ENCODE peak calls at places on chromosomes 4 and X, in seven cellular contexts. One of them, this sample, is unnamed.

GRCh38 chr4:180521181-180521580 is 1722.0 kb upstream of the TENM3 start:
- DNase-seq in lower leg skin: no peak
- DNase-seq in uterus: no peak
- DNase-seq in ovary: no peak
- DNase-seq in A549: no peak
- DNase-seq in HepG2: no peak
- DNase-seq in upper lobe of left lung: no peak
- DNase-seq in this sample: no peak

GRCh38 chrX:39445336-39445735 is 644.1 kb downstream of the MID1IP1 start:
- DNase-seq in lower leg skin: no peak
- DNase-seq in HepG2: no peak
- DNase-seq in ovary: no peak
- DNase-seq in A549: no peak
- DNase-seq in upper lobe of left lung: no peak
- DNase-seq in uterus: no peak
- DNase-seq in this sample: no peak

GRCh38 chr4:113587156-113587555 is 174.4 kb downstream of the CAMK2D start:
- DNase-seq in HepG2: no peak
- DNase-seq in upper lobe of left lung: no peak
- DNase-seq in ovary: no peak
- DNase-seq in A549: no peak
- DNase-seq in lower leg skin: no peak
- DNase-seq in uterus: no peak
- DNase-seq in this sample: no peak

GRCh38 chrX:119389214-119389613 is 9.9 kb upstream of the SLC25A43 start:
- DNase-seq in upper lobe of left lung: no peak
- DNase-seq in lower leg skin: no peak
- DNase-seq in ovary: no peak
- DNase-seq in HepG2: peak; percentile 40
- DNase-seq in uterus: no peak
- DNase-seq in A549: no peak
- DNase-seq in this sample: no peak

GRCh38 chrX:41397768-41398167 is 49.4 kb upstream of the NYX start:
- DNase-seq in HepG2: no peak
- DNase-seq in A549: no peak
- DNase-seq in upper lobe of left lung: no peak
- DNase-seq in lower leg skin: no peak
- DNase-seq in uterus: no peak
- DNase-seq in ovary: no peak
- DNase-seq in this sample: no peak

GRCh38 chrX:46913710-46914109 is 1.5 kb downstream of the JADE3 start:
- DNase-seq in upper lobe of left lung: no peak
- DNase-seq in lower leg skin: no peak
- DNase-seq in uterus: peak; percentile 14
- DNase-seq in A549: no peak
- DNase-seq in HepG2: peak; percentile 39
- DNase-seq in ovary: peak; percentile 36
- DNase-seq in this sample: no peak

GRCh38 chr4:152160236-152160800 is 375.6 kb downstream of the FBXW7 start:
- DNase-seq in uterus: no peak
- DNase-seq in A549: no peak
- DNase-seq in lower leg skin: no peak
- DNase-seq in HepG2: no peak
- DNase-seq in ovary: no peak
- DNase-seq in upper lobe of left lung: no peak
- DNase-seq in this sample: no peak

GRCh38 chr4:170990989-170991589 is 822.1 kb upstream of the GALNTL6 start:
- DNase-seq in upper lobe of left lung: no peak
- DNase-seq in HepG2: peak; percentile 23
- DNase-seq in A549: no peak
- DNase-seq in ovary: no peak
- DNase-seq in uterus: no peak
- DNase-seq in lower leg skin: no peak
- DNase-seq in this sample: no peak

GRCh38 chr4:94536049-94536448 is 84.3 kb downstream of the PDLIM5 start:
- DNase-seq in A549: no peak
- DNase-seq in upper lobe of left lung: no peak
- DNase-seq in lower leg skin: no peak
- DNase-seq in uterus: no peak
- DNase-seq in ovary: no peak
- DNase-seq in HepG2: no peak
- DNase-seq in this sample: no peak

GRCh38 chr4:157514711-157515110 is 294.2 kb downstream of the GRIA2 start:
- DNase-seq in ovary: no peak
- DNase-seq in uterus: no peak
- DNase-seq in upper lobe of left lung: no peak
- DNase-seq in A549: no peak
- DNase-seq in lower leg skin: no peak
- DNase-seq in HepG2: peak; percentile 7
- DNase-seq in this sample: no peak

GRCh38 chr4:2820216-2820982 is 23.2 kb upstream of the ADD1 start:
- DNase-seq in upper lobe of left lung: peak; percentile 10
- DNase-seq in HepG2: no peak
- DNase-seq in lower leg skin: no peak
- DNase-seq in ovary: no peak
- DNase-seq in uterus: no peak
- DNase-seq in A549: no peak
- DNase-seq in this sample: no peak

GRCh38 chr4:39502034-39502658 is 25.1 kb downstream of the UGDH start:
- DNase-seq in uterus: no peak
- DNase-seq in A549: no peak
- DNase-seq in upper lobe of left lung: no peak
- DNase-seq in ovary: no peak
- DNase-seq in HepG2: no peak
- DNase-seq in lower leg skin: no peak
- DNase-seq in this sample: no peak

GRCh38 chr4:24763631-24764302 is 31.6 kb upstream of the SOD3 start:
- DNase-seq in HepG2: no peak
- DNase-seq in A549: no peak
- DNase-seq in lower leg skin: peak; percentile 69
- DNase-seq in uterus: no peak
- DNase-seq in upper lobe of left lung: no peak
- DNase-seq in ovary: no peak
- DNase-seq in this sample: no peak

GRCh38 chr4:20393486-20394100 is 141.9 kb downstream of the SLIT2 start:
- DNase-seq in HepG2: no peak
- DNase-seq in lower leg skin: no peak
- DNase-seq in uterus: no peak
- DNase-seq in ovary: no peak
- DNase-seq in A549: no peak
- DNase-seq in upper lobe of left lung: no peak
- DNase-seq in this sample: no peak

GRCh38 chr4:155207534-155208257 is 740 bp upstream of the NPY2R start:
- DNase-seq in HepG2: no peak
- DNase-seq in A549: peak; percentile 15
- DNase-seq in uterus: no peak
- DNase-seq in ovary: no peak
- DNase-seq in upper lobe of left lung: peak; percentile 48
- DNase-seq in lower leg skin: no peak
- DNase-seq in this sample: no peak

GRCh38 chr4:176882201-176882600 is 89.5 kb upstream of the VEGFC start:
- DNase-seq in lower leg skin: no peak
- DNase-seq in uterus: no peak
- DNase-seq in A549: no peak
- DNase-seq in ovary: no peak
- DNase-seq in HepG2: no peak
- DNase-seq in upper lobe of left lung: no peak
- DNase-seq in this sample: no peak

GRCh38 chr4:8913121-8913857 is 41.6 kb upstream of the HMX1 start:
- DNase-seq in A549: no peak
- DNase-seq in HepG2: no peak
- DNase-seq in upper lobe of left lung: no peak
- DNase-seq in uterus: peak; percentile 7
- DNase-seq in ovary: no peak
- DNase-seq in lower leg skin: peak; percentile 8
- DNase-seq in this sample: no peak

DNA sequence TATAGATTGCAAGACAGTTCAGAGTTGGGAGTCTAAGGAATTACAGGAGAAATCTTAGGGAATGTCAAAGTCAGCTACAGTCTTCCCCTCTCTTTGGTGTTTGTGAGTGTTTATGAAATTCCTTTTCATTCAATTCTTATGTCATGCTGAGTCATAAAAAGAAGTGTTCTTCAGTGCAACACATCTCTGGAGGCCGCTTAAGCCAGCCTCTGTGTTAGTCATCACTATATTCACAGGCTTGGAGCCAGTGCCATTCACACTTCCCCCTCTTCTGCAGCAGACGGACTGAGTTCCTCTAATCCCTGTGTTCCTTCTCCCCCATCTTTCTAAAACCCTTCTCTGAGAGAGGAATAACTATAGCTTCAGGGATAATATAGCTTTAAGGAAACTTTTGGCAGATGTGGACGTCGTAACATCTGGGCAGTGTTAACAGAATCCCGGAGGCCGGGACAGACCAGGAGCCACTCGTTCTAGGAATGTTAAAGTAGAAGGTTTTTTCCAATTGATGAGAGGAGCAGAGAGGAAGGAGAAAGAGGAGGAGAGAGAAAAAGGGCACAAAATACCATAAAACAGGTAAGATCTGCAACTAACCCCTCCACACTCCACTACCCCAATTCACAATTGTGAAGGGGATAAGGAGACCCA is at the start of gene SRPX2:
- DNase-seq in uterus: peak; percentile 52
- DNase-seq in HepG2: no peak
- DNase-seq in lower leg skin: peak; percentile 45
- DNase-seq in upper lobe of left lung: no peak
- DNase-seq in A549: peak; percentile 51
- DNase-seq in ovary: no peak
- DNase-seq in this sample: no peak
- TF ChIP-seq POLR2A in uterus: no peak
- TF ChIP-seq POLR2A in HepG2: no peak
- TF ChIP-seq POLR2A in lower leg skin: no peak
- TF ChIP-seq POLR2A in upper lobe of left lung: no peak
- TF ChIP-seq POLR2A in A549: no peak
- TF ChIP-seq POLR2A in ovary: no peak
- TF ChIP-seq POLR2A in this sample: peak; percentile 50

DNA sequence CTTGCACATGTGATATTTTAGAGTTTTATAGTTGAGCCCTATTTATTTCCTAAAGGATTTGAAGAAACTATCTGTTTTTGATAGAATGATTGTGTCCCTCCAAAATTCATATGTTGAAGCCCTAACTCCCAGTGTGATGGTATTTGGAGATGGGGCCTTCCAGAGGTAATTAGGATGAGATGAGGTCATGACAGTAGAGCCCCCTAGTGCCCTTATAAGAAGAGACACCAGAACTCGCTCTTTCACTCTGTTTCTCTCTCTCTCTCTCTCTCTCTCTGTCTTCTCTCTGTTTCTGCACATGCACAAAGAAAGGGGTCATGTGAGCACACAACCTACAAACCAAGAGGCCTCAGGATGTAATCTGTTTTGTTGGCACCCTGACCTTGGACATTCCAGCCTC is 921.9 kb upstream of the DIAPH2 start:
- DNase-seq in lower leg skin: no peak
- DNase-seq in ovary: no peak
- DNase-seq in A549: no peak
- DNase-seq in HepG2: no peak
- DNase-seq in uterus: no peak
- DNase-seq in upper lobe of left lung: no peak
- DNase-seq in this sample: no peak
- TF ChIP-seq CTCF in lower leg skin: no peak
- TF ChIP-seq CTCF in ovary: no peak
- TF ChIP-seq CTCF in A549: no peak
- TF ChIP-seq CTCF in HepG2: no peak
- TF ChIP-seq CTCF in uterus: no peak
- TF ChIP-seq CTCF in upper lobe of left lung: no peak
- TF ChIP-seq CTCF in this sample: no peak

GRCh38 chr4:1513936-1514483 is 107.8 kb upstream of the NKX1-1 start:
- DNase-seq in upper lobe of left lung: no peak
- DNase-seq in HepG2: no peak
- DNase-seq in lower leg skin: no peak
- DNase-seq in uterus: no peak
- DNase-seq in A549: no peak
- DNase-seq in ovary: no peak
- DNase-seq in this sample: no peak

GRCh38 chr4:1511441-1512041 is 105.3 kb upstream of the NKX1-1 start:
- DNase-seq in uterus: peak; percentile 71
- DNase-seq in ovary: peak; percentile 73
- DNase-seq in upper lobe of left lung: peak; percentile 78
- DNase-seq in HepG2: peak; percentile 35
- DNase-seq in lower leg skin: peak; percentile 46
- DNase-seq in A549: peak; percentile 27
- DNase-seq in this sample: no peak

GRCh38 chr4:1512081-1512737 is 106.0 kb upstream of the NKX1-1 start:
- DNase-seq in A549: no peak
- DNase-seq in HepG2: no peak
- DNase-seq in upper lobe of left lung: peak; percentile 64
- DNase-seq in uterus: no peak
- DNase-seq in ovary: no peak
- DNase-seq in lower leg skin: no peak
- DNase-seq in this sample: no peak

GRCh38 chr4:1514612-1515011 is 108.4 kb upstream of the NKX1-1 start:
- DNase-seq in uterus: no peak
- DNase-seq in lower leg skin: no peak
- DNase-seq in A549: no peak
- DNase-seq in ovary: no peak
- DNase-seq in HepG2: no peak
- DNase-seq in upper lobe of left lung: no peak
- DNase-seq in this sample: no peak

DNA sequence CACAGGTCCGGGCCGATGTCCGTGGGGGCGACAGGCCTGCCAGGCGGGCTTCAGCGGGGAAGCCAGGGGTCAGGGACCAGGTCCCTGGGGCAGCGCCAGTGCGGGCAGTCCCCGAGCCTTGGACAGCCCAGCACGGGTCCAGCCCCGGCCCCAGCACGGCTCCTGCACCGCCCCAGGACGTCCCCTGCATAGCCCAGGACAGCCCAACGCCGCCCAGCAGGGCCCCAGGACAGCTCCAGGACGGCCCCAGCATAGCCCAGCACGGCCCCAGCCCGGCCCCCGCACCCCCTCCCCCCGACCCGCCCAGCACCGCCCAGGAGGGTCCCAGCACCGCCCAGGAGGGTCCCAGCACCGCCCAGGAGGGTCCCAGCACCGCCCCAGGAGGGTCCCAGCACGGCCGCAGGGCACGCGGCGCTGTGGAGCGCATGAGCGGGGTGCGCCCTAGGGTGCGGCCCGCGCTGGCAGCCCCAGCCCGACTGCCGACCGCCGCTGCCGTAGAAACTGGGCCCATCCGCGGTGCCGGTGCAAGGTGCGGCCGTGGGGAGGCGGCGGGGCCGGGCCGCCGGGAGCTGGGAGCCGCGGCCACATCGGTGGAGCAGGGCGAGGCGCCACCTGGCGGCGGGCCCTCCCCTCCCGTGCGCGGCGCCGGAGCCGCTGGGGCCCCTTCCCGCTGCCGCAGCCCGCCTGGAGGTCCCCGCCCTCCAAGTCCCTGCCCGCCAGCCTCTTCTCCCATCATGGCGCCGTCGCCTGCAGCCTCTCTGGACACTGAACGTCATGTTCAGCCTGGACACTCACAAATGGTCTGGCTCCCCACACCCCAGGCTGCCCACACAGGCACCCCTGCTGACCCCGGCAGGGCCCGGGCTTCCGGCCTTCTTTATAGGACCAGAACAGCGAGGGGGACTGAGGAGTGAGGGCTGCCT is 106.8 kb upstream of the NKX1-1 start:
- DNase-seq in uterus: peak; percentile 29
- DNase-seq in A549: peak; percentile 25
- DNase-seq in lower leg skin: no peak
- DNase-seq in HepG2: peak; percentile 16
- DNase-seq in upper lobe of left lung: peak; percentile 92
- DNase-seq in ovary: peak; percentile 56
- DNase-seq in this sample: no peak
- H3K4me3 ChIP-seq in uterus: no peak overlapping the region
- H3K4me3 ChIP-seq in A549: peak overlapping the region; percentile 30
- H3K4me3 ChIP-seq in lower leg skin: no peak overlapping the region
- H3K4me3 ChIP-seq in HepG2: no peak overlapping the region
- H3K4me3 ChIP-seq in upper lobe of left lung: peak overlapping the region; percentile 29
- H3K4me3 ChIP-seq in ovary: no peak overlapping the region
- H3K4me3 ChIP-seq in this sample: peak overlapping the region; percentile 41

GRCh38 chr4:134691915-134692314 is 490.3 kb upstream of the PABPC4L start:
- DNase-seq in uterus: no peak
- DNase-seq in ovary: no peak
- DNase-seq in HepG2: no peak
- DNase-seq in lower leg skin: no peak
- DNase-seq in A549: no peak
- DNase-seq in upper lobe of left lung: no peak
- DNase-seq in this sample: no peak
- TF ChIP-seq POLR2A in uterus: no peak
- TF ChIP-seq POLR2A in ovary: no peak
- TF ChIP-seq POLR2A in HepG2: no peak
- TF ChIP-seq POLR2A in lower leg skin: no peak
- TF ChIP-seq POLR2A in A549: no peak
- TF ChIP-seq POLR2A in upper lobe of left lung: no peak
- TF ChIP-seq POLR2A in this sample: no peak

This sample was measured in esophagus squamous epithelium.